ENCODE peak calls at places on chromosomes 5 and 9, in seven cellular contexts. P, Z, M, I, V, N and D are unnamed samples.
A peak's percentile ranks its signal among the peaks of the same experiment; 100 is the strongest.

GRCh38 chr9:126652140-126652558 is 38.4 kb downstream of the LMX1B start:
- DNase-seq in P (no peak), Z (no peak), M (no peak), I (peak; percentile 79), V (no peak), N (no peak), D (no peak)

GRCh38 chr9:81408951-81409350 is 280.4 kb downstream of the TLE1 start:
- DNase-seq in P (no peak), Z (no peak), M (no peak), I (no peak), V (no peak), N (no peak), D (no peak)

GRCh38 chr5:142420521-142420920 is 95.7 kb upstream of the SPRY4 start:
- DNase-seq in P (no peak), Z (no peak), M (no peak), I (no peak), V (no peak), N (no peak), D (no peak)

GRCh38 chr5:73495772-73496346 is 2.4 kb upstream of the BTF3 start:
- DNase-seq in P (no peak), Z (no peak), M (no peak), I (no peak), V (no peak), N (no peak), D (no peak)

GRCh38 chr5:96220610-96221390 is 212.2 kb downstream of the PCSK1 start:
- DNase-seq in P (no peak), Z (no peak), M (no peak), I (no peak), V (no peak), N (no peak), D (peak; percentile 67)

GRCh38 chr5:2169417-2169787 is 286.7 kb upstream of the IRX4 start:
- DNase-seq in P (no peak), Z (no peak), M (no peak), I (no peak), V (no peak), N (no peak), D (no peak)

GRCh38 chr9:35645736-35646582 is 4.8 kb downstream of the SIT1 start:
- DNase-seq in P (peak; percentile 54), Z (no peak), M (no peak), I (peak; percentile 91), V (peak; percentile 22), N (peak; percentile 62), D (no peak)

GRCh38 chr5:125306741-125307140 is 560.3 kb upstream of the ZNF608 start:
- DNase-seq in P (no peak), Z (no peak), M (no peak), I (no peak), V (no peak), N (no peak), D (no peak)

DNA sequence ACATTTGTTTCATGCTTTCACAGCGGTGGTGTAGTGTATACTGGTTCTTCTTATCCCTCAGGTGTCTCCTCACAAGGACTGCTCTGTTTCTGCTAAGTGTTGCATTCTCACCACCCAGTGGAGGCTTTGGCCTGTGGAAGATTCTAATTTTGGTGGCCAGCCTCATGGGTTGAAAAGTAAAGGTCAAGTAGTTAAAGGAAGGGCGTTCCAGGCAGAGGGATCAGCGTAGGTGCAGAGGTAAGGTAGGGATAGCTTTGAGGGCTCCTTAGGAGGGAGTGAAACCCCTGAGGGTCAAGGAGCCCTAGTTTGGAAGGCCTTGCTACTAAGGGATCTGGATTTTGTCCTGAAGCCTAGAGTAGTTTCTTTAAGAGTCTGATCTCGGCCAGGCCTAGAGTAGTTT is 4.6 kb upstream of the RACK1 start:
- DNase-seq in P (no peak), Z (no peak), M (no peak), I (no peak), V (no peak), N (no peak), D (no peak)
- H3K4me1 ChIP-seq in P (peaks cover 9% of the 10 kb centered on the region), Z (peaks cover 32% of the 10 kb centered on the region), M (peaks cover 45% of the 10 kb centered on the region), I (no peaks in the 10 kb centered on the region), V (peaks cover 38% of the 10 kb centered on the region), N (peaks cover 79% of the 10 kb centered on the region), D (peaks cover 39% of the 10 kb centered on the region)

DNA sequence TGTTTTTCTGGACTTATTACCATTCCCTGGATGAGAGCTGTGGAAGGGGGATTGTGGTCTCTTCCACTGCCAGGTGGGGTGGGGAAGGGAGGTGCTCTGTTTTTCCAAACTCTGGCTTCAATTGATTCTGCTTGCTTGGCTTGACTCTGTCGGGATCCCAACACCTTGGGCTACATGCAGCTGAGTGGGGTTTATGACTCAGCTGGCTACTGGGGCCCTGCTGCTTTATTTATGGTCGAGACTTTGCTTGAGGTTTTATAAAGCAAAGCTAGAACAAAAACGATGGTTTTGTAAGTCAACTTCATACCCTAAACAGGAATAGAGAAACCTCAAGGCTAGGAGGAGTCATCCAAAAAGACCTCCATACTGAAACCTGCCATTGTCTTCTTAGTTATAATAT is 76.3 kb downstream of the AOPEP start:
- DNase-seq in P (no peak), Z (no peak), M (no peak), I (peak; percentile 42), V (no peak), N (no peak), D (peak; percentile 57)
- H3K27ac ChIP-seq in P (no peak overlapping the region), Z (no peak overlapping the region), M (no peak overlapping the region), I (no peak overlapping the region), V (peak overlapping the region; percentile 25), N (no peak overlapping the region), D (peak overlapping the region; percentile 22)

GRCh38 chr9:135067091-135067710 is 20.3 kb upstream of the OLFM1 start:
- DNase-seq in P (no peak), Z (no peak), M (no peak), I (peak; percentile 31), V (no peak), N (peak; percentile 20), D (no peak)

GRCh38 chr9:135062254-135062653 is 25.2 kb upstream of the OLFM1 start:
- DNase-seq in P (no peak), Z (no peak), M (no peak), I (peak; percentile 11), V (no peak), N (no peak), D (no peak)

GRCh38 chr9:135065804-135066203 is 21.7 kb upstream of the OLFM1 start:
- DNase-seq in P (no peak), Z (no peak), M (no peak), I (peak; percentile 12), V (no peak), N (no peak), D (no peak)

GRCh38 chr9:135066291-135066690 is 21.2 kb upstream of the OLFM1 start:
- DNase-seq in P (no peak), Z (no peak), M (no peak), I (peak; percentile 7), V (no peak), N (peak; percentile 6), D (no peak)

DNA sequence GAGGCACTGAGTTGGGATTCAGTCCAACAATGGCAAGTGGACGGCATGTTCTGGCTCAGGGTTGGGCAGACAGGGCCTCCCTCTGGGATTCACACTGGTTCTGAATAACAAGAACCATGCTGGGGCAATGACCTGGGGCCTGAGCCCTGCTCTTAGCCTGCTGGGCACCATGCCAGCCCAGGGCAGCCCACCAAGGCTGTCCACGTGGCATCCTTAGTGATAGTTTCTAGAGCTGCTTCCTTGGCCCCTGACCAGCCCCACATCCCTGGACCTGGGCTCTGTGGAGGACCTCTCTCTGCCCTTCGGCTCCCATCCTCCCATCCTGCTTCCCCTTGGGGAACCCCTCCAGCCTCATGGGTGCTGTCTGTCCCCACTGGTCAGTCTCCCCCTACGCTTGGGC is 22.3 kb upstream of the OLFM1 start:
- DNase-seq in P (no peak), Z (no peak), M (no peak), I (peak; percentile 13), V (no peak), N (peak; percentile 15), D (no peak)
- H3K27me3 ChIP-seq in P (peaks cover 9% of the 10 kb centered on the region), Z (no peaks in the 10 kb centered on the region), M (no peaks in the 10 kb centered on the region), I (peaks cover 3% of the 10 kb centered on the region), V (peaks cover 22% of the 10 kb centered on the region), N (peaks cover 23% of the 10 kb centered on the region), D (peaks cover 11% of the 10 kb centered on the region)

GRCh38 chr5:160463775-160464465 is 42.3 kb downstream of the PTTG1 start:
- DNase-seq in P (no peak), Z (no peak), M (no peak), I (no peak), V (no peak), N (no peak), D (no peak)
- H3K4me1 ChIP-seq in P (no peaks in the 10 kb centered on the region), Z (peaks cover 25% of the 10 kb centered on the region), M (peaks cover 29% of the 10 kb centered on the region), I (no peaks in the 10 kb centered on the region), V (no peaks in the 10 kb centered on the region), N (peaks cover 15% of the 10 kb centered on the region), D (peaks cover 36% of the 10 kb centered on the region)

DNA sequence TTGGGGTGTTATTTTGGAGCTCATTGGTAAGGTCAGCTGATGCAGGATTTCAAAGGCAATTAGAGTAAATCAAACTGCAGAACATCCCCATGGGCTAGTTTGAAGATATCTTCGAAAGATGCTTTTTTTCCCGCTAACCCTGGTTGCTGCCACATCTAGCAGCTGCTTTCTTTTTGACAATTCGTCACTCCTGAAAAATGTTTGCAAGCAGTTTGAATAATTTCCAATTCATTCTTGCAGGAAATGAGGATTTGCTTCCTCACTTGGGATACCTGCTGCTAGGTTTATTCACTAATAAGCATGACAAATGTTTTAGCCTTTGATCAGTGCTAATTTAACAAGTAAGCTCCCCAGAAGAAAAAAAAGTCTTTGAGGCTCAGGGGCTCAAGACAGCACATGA is 649.6 kb upstream of the RORB start:
- DNase-seq in P (no peak), Z (no peak), M (no peak), I (peak; percentile 59), V (no peak), N (no peak), D (no peak)
- H3K27ac ChIP-seq in P (no peak overlapping the region), Z (no peak overlapping the region), M (no peak overlapping the region), I (no peak overlapping the region), V (no peak overlapping the region), N (no peak overlapping the region), D (no peak overlapping the region)

GRCh38 chr9:36905101-36906066 is 128.7 kb downstream of the PAX5 start:
- DNase-seq in P (no peak), Z (no peak), M (no peak), I (peak; percentile 86), V (no peak), N (no peak), D (no peak)
- H3K27me3 ChIP-seq in P (peaks cover 12% of the 10 kb centered on the region), Z (no peaks in the 10 kb centered on the region), M (no peaks in the 10 kb centered on the region), I (peaks cover 21% of the 10 kb centered on the region), V (peaks cover 93% of the 10 kb centered on the region), N (peaks cover 10% of the 10 kb centered on the region), D (peaks cover 46% of the 10 kb centered on the region)

GRCh38 chr5:108481355-108481931 is 99.5 kb upstream of the FBXL17 start:
- DNase-seq in P (no peak), Z (no peak), M (no peak), I (peak; percentile 54), V (peak; percentile 26), N (no peak), D (no peak)

GRCh38 chr5:108487951-108488350 is 106.1 kb upstream of the FBXL17 start:
- DNase-seq in P (no peak), Z (no peak), M (no peak), I (no peak), V (no peak), N (no peak), D (no peak)

DNA sequence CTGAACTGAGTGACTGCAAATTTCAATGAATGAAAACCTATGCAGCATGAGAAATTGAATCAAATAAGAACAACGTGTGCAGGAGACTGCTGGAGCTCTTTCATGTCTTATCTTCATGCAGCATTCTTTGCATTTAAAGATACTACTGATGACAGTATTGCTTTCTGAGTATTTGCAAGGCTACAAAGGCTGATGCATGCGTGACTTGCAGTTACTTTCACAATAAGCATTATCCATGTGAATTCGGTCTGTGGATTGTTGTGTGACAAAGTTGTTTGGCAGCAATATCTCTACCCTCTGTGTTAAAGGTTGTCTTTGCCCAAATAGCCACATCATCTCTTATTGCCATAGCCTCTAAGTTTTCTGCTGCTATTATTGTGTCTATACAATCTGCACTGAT is 102.1 kb upstream of the FBXL17 start:
- DNase-seq in P (no peak), Z (no peak), M (no peak), I (no peak), V (no peak), N (no peak), D (no peak)
- H3K4me1 ChIP-seq in P (no peaks in the 10 kb centered on the region), Z (no peaks in the 10 kb centered on the region), M (no peaks in the 10 kb centered on the region), I (no peaks in the 10 kb centered on the region), V (no peaks in the 10 kb centered on the region), N (no peaks in the 10 kb centered on the region), D (no peaks in the 10 kb centered on the region)

GRCh38 chr5:52469835-52470234 is 317.9 kb upstream of the ITGA1 start:
- DNase-seq in P (no peak), Z (no peak), M (no peak), I (no peak), V (no peak), N (no peak), D (no peak)
- H3K27ac ChIP-seq in P (no peak overlapping the region), Z (no peak overlapping the region), M (no peak overlapping the region), I (no peak overlapping the region), V (no peak overlapping the region), N (peak overlapping the region; percentile 37), D (no peak overlapping the region)